ENCODE peak calls at places on chromosome 2, in five cellular contexts. P is NT2/D1, O is pons, Y is GM03348, S is upper lobe of right lung. H is an unnamed sample.

GRCh38 chr2:35871672-35872071 is 483.9 kb upstream of the CRIM1 start:
- DNase-seq in O (no peak), S (no peak), Y (peak), P (no peak), H (no peak)

GRCh38 chr2:171158790-171159325 is 1.8 kb downstream of the TLK1 start:
- DNase-seq in Y (no peak), S (no peak), O (no peak), P (no peak), H (no peak)

GRCh38 chr2:144509548-144510205 is 10.2 kb downstream of the ZEB2 start:
- DNase-seq in Y (no peak), S (no peak), O (peak), P (no peak), H (no peak)

GRCh38 chr2:190353537-190353899 is 10.1 kb downstream of the INPP1 start:
- DNase-seq in Y (no peak), S (no peak), O (no peak), P (no peak), H (no peak)

GRCh38 chr2:231379266-231380215 is 16.0 kb upstream of the B3GNT7 start:
- DNase-seq in P (no peak), Y (no peak), O (peak), S (no peak), H (no peak)

GRCh38 chr2:3126171-3126685 is 251.4 kb downstream of the EIPR1 start:
- DNase-seq in Y (no peak), O (no peak), P (no peak), S (peak), H (no peak)

GRCh38 chr2:102915128-102915527 is 153.3 kb downstream of the TMEM182 start:
- DNase-seq in Y (peak), P (no peak), S (no peak), O (no peak), H (peak)

GRCh38 chr2:40087434-40087833 is 308.4 kb upstream of the THUMPD2 start:
- DNase-seq in Y (no peak), O (no peak), P (no peak), S (no peak), H (no peak)

GRCh38 chr2:108635630-108636354 is 83.5 kb upstream of the RANBP2 start:
- DNase-seq in P (no peak), S (no peak), Y (no peak), O (no peak), H (no peak)

GRCh38 chr2:101328474-101329007 is 20.0 kb upstream of the RNF149 start:
- DNase-seq in S (no peak), O (peak), Y (no peak), P (no peak), H (no peak)

GRCh38 chr2:231300020-231300721 is 95.3 kb upstream of the B3GNT7 start:
- DNase-seq in Y (no peak), S (no peak), P (no peak), O (no peak), H (no peak)

GRCh38 chr2:237739101-237739500 is 59.5 kb upstream of the RBM44 start:
- DNase-seq in O (no peak), S (no peak), P (no peak), Y (no peak), H (no peak)

GRCh38 chr2:18117592-18117991 is 239.1 kb downstream of the KCNS3 start:
- DNase-seq in P (peak), O (no peak), Y (peak), S (no peak), H (peak)

GRCh38 chr2:176285321-176285720 is 16.1 kb downstream of the MTX2 start:
- DNase-seq in S (no peak), O (no peak), Y (peak), P (no peak), H (peak)

GRCh38 chr2:181189932-181190331 is 209.5 kb downstream of the UBE2E3 start:
- DNase-seq in P (no peak), Y (no peak), O (no peak), S (no peak), H (no peak)